ENCODE peak calls at places on chromosomes 12 and 14, in nine cellular contexts. One of them, this sample, is unnamed.

GRCh38 chr14:88522393-88522792 is 32.4 kb downstream of the PTPN21 start:
- DNase-seq in Peyer's patch: no peak
- DNase-seq in A549: no peak
- DNase-seq in left lung: no peak
- DNase-seq in lung: no peak
- DNase-seq in right atrium auricular region: no peak
- DNase-seq in pancreas: no peak
- DNase-seq in cardiac muscle cell: no peak
- DNase-seq in tibial artery: no peak
- DNase-seq in this sample: no peak

GRCh38 chr12:30126944-30127343 is 343.2 kb upstream of the TMTC1 start:
- DNase-seq in cardiac muscle cell: no peak
- DNase-seq in lung: no peak
- DNase-seq in right atrium auricular region: no peak
- DNase-seq in pancreas: no peak
- DNase-seq in Peyer's patch: no peak
- DNase-seq in left lung: no peak
- DNase-seq in tibial artery: no peak
- DNase-seq in A549: no peak
- DNase-seq in this sample: no peak

GRCh38 chr14:69674546-69675245 is 63.3 kb downstream of the SUSD6 start:
- DNase-seq in Peyer's patch: no peak
- DNase-seq in right atrium auricular region: no peak
- DNase-seq in A549: no peak
- DNase-seq in tibial artery: no peak
- DNase-seq in cardiac muscle cell: no peak
- DNase-seq in left lung: no peak
- DNase-seq in lung: no peak
- DNase-seq in pancreas: no peak
- DNase-seq in this sample: no peak

GRCh38 chr14:94485944-94486841 is 10.2 kb upstream of the SERPINA9 start:
- DNase-seq in tibial artery: no peak
- DNase-seq in A549: peak; percentile 63
- DNase-seq in Peyer's patch: no peak
- DNase-seq in left lung: peak; percentile 92
- DNase-seq in pancreas: peak; percentile 88
- DNase-seq in cardiac muscle cell: peak; percentile 70
- DNase-seq in right atrium auricular region: no peak
- DNase-seq in lung: no peak
- DNase-seq in this sample: peak; percentile 39

GRCh38 chr12:130506844-130507243 is 169.2 kb downstream of the PIWIL1 start:
- DNase-seq in pancreas: no peak
- DNase-seq in right atrium auricular region: no peak
- DNase-seq in cardiac muscle cell: no peak
- DNase-seq in left lung: no peak
- DNase-seq in A549: peak; percentile 19
- DNase-seq in lung: no peak
- DNase-seq in Peyer's patch: no peak
- DNase-seq in tibial artery: no peak
- DNase-seq in this sample: no peak

GRCh38 chr14:54348923-54349615 is 47.7 kb upstream of the CDKN3 start:
- DNase-seq in left lung: no peak
- DNase-seq in tibial artery: no peak
- DNase-seq in lung: no peak
- DNase-seq in right atrium auricular region: peak; percentile 74
- DNase-seq in Peyer's patch: no peak
- DNase-seq in A549: no peak
- DNase-seq in cardiac muscle cell: no peak
- DNase-seq in pancreas: no peak
- DNase-seq in this sample: no peak

GRCh38 chr14:40909906-40910305 is 696.8 kb upstream of the LRFN5 start:
- DNase-seq in pancreas: no peak
- DNase-seq in lung: no peak
- DNase-seq in left lung: no peak
- DNase-seq in Peyer's patch: no peak
- DNase-seq in cardiac muscle cell: peak; percentile 13
- DNase-seq in A549: no peak
- DNase-seq in tibial artery: no peak
- DNase-seq in right atrium auricular region: no peak
- DNase-seq in this sample: no peak

GRCh38 chr14:31400031-31400638 is 20.2 kb downstream of the HEATR5A start:
- DNase-seq in right atrium auricular region: no peak
- DNase-seq in cardiac muscle cell: no peak
- DNase-seq in A549: no peak
- DNase-seq in tibial artery: no peak
- DNase-seq in pancreas: no peak
- DNase-seq in lung: no peak
- DNase-seq in Peyer's patch: no peak
- DNase-seq in left lung: no peak
- DNase-seq in this sample: no peak

GRCh38 chr14:63874223-63874622 is 21.4 kb downstream of the SYNE2 start:
- DNase-seq in pancreas: no peak
- DNase-seq in tibial artery: no peak
- DNase-seq in Peyer's patch: no peak
- DNase-seq in cardiac muscle cell: peak; percentile 68
- DNase-seq in lung: no peak
- DNase-seq in left lung: no peak
- DNase-seq in right atrium auricular region: no peak
- DNase-seq in A549: no peak
- DNase-seq in this sample: no peak

GRCh38 chr14:95196268-95196667 is 38.9 kb upstream of the DICER1 start:
- DNase-seq in right atrium auricular region: no peak
- DNase-seq in pancreas: no peak
- DNase-seq in lung: no peak
- DNase-seq in left lung: no peak
- DNase-seq in A549: peak; percentile 14
- DNase-seq in Peyer's patch: no peak
- DNase-seq in cardiac muscle cell: peak; percentile 22
- DNase-seq in tibial artery: no peak
- DNase-seq in this sample: no peak

GRCh38 chr12:119829439-119829838 is 47.7 kb downstream of the CIT start:
- DNase-seq in tibial artery: no peak
- DNase-seq in cardiac muscle cell: no peak
- DNase-seq in pancreas: no peak
- DNase-seq in left lung: no peak
- DNase-seq in A549: no peak
- DNase-seq in right atrium auricular region: no peak
- DNase-seq in Peyer's patch: no peak
- DNase-seq in lung: no peak
- DNase-seq in this sample: no peak

GRCh38 chr12:23536293-23536692 is 413.2 kb downstream of the SOX5 start:
- DNase-seq in right atrium auricular region: no peak
- DNase-seq in pancreas: no peak
- DNase-seq in cardiac muscle cell: no peak
- DNase-seq in lung: no peak
- DNase-seq in Peyer's patch: peak; percentile 84
- DNase-seq in A549: no peak
- DNase-seq in tibial artery: no peak
- DNase-seq in left lung: no peak
- DNase-seq in this sample: no peak

GRCh38 chr12:21662122-21662792 is 4.6 kb upstream of the LDHB start:
- DNase-seq in lung: no peak
- DNase-seq in A549: no peak
- DNase-seq in cardiac muscle cell: no peak
- DNase-seq in tibial artery: no peak
- DNase-seq in left lung: peak; percentile 62
- DNase-seq in pancreas: no peak
- DNase-seq in Peyer's patch: no peak
- DNase-seq in right atrium auricular region: no peak
- DNase-seq in this sample: no peak

GRCh38 chr14:26323781-26324363 is 274.0 kb downstream of the NOVA1 start:
- DNase-seq in left lung: no peak
- DNase-seq in A549: no peak
- DNase-seq in Peyer's patch: no peak
- DNase-seq in tibial artery: no peak
- DNase-seq in right atrium auricular region: no peak
- DNase-seq in cardiac muscle cell: peak; percentile 57
- DNase-seq in lung: no peak
- DNase-seq in pancreas: no peak
- DNase-seq in this sample: no peak

GRCh38 chr12:132754555-132754954 is 7.1 kb downstream of the ANKLE2 start:
- DNase-seq in right atrium auricular region: no peak
- DNase-seq in pancreas: no peak
- DNase-seq in A549: no peak
- DNase-seq in Peyer's patch: no peak
- DNase-seq in tibial artery: no peak
- DNase-seq in left lung: peak; percentile 10
- DNase-seq in lung: no peak
- DNase-seq in cardiac muscle cell: no peak
- DNase-seq in this sample: no peak

GRCh38 chr12:108752387-108752786 is 21.1 kb upstream of the CORO1C start:
- DNase-seq in cardiac muscle cell: no peak
- DNase-seq in Peyer's patch: no peak
- DNase-seq in lung: no peak
- DNase-seq in pancreas: no peak
- DNase-seq in tibial artery: no peak
- DNase-seq in right atrium auricular region: no peak
- DNase-seq in left lung: no peak
- DNase-seq in A549: no peak
- DNase-seq in this sample: no peak

DNA sequence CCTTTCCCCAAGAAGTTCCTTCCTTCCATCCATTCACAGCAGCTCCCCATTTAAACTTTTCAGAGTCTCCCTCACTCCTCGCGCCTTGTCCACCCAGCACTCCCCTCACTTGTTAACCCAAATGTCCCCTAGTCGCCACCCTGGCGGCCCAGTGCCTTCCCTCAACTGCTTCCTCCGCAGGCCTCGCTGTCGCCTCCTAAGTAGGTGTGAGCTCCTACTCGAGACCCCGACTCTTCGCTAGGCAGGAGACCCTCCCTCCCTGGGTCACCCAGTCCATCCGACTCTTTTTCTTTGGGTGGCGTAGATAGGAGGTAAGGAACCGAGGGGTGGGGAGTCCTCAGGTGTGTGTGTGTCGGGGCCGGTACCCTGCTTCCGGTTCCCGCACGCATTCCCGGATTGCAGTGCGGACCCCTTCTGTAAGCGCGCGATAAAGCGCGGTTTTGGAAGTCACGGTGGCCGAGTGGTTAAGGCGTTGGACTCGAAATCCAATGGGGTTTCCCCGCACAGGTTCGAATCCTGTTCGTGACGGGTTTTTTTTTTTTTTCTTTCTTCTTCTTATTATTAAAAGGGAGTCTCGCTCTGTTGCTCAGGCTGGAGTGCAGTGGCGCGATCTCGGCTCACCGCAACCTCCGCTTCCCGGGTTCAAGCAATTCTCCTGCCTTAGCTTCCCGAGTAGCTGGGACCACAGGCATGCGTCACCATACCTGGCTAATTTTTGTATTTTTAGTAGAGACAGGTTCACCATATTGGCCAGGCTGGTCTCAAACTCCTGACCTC is 823 bp upstream of the SMARCC2 start:
- DNase-seq in Peyer's patch: peak; percentile 78
- DNase-seq in pancreas: peak; percentile 94
- DNase-seq in right atrium auricular region: peak; percentile 88
- DNase-seq in tibial artery: peak; percentile 90
- DNase-seq in cardiac muscle cell: peak; percentile 81
- DNase-seq in left lung: peak; percentile 91
- DNase-seq in A549: peak; percentile 71
- DNase-seq in lung: peak; percentile 84
- DNase-seq in this sample: peak; percentile 89
- TF ChIP-seq CTCF in Peyer's patch: no peak
- TF ChIP-seq CTCF in pancreas: no peak
- TF ChIP-seq CTCF in right atrium auricular region: peak; percentile 9
- TF ChIP-seq CTCF in tibial artery: no peak
- TF ChIP-seq CTCF in cardiac muscle cell: no peak
- TF ChIP-seq CTCF in left lung: no peak
- TF ChIP-seq CTCF in A549: no peak
- TF ChIP-seq CTCF in lung: no peak
- TF ChIP-seq CTCF in this sample: no peak

DNA sequence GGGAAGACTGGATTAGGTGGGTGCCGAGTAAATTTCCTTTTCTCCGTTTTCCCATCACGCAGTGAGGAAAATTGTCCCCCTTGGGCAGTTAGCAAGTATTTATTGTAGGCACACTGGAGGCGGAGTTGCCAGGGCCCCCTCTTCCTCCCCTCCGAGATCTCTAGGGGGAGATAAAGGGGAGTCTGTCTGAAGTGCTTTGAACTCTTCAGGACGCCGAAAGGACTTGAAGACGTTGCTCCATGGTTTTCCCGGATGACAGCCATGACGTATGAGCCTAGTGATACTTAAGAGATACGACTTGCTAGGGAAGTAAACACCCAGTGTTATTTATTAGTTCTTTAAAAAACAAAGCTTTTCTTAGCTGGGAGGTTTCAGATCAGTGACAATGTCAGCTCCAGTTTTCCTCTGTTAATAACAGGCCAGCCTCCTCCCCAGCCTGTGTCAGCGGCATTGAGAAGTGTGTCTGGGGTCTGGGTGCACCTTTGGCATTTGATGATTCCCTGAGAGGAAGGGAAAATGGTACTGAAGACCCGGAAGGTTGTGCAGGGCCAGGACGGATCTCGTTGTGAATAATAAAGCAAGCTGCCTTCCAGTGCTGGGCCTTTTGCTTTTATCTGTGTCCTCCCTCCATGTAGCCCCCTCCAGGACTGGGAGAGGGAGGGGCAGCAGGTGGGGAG is 78.7 kb downstream of the TSPAN9 start:
- DNase-seq in right atrium auricular region: no peak
- DNase-seq in cardiac muscle cell: no peak
- DNase-seq in Peyer's patch: no peak
- DNase-seq in left lung: no peak
- DNase-seq in tibial artery: no peak
- DNase-seq in pancreas: no peak
- DNase-seq in lung: no peak
- DNase-seq in A549: no peak
- DNase-seq in this sample: no peak
- H3K4me1 ChIP-seq in right atrium auricular region: peaks cover 63% of the 10 kb centered on the region
- H3K4me1 ChIP-seq in cardiac muscle cell: peaks cover 30% of the 10 kb centered on the region
- H3K4me1 ChIP-seq in Peyer's patch: no peaks in the 10 kb centered on the region
- H3K4me1 ChIP-seq in left lung: peaks cover 7% of the 10 kb centered on the region
- H3K4me1 ChIP-seq in tibial artery: peaks cover 24% of the 10 kb centered on the region
- H3K4me1 ChIP-seq in pancreas: peaks cover 4% of the 10 kb centered on the region
- H3K4me1 ChIP-seq in lung: peaks cover 25% of the 10 kb centered on the region
- H3K4me1 ChIP-seq in A549: no peaks in the 10 kb centered on the region
- H3K4me1 ChIP-seq in this sample: peaks cover 15% of the 10 kb centered on the region

GRCh38 chr14:51554953-51555352 is 96.8 kb upstream of the FRMD6 start:
- DNase-seq in left lung: no peak
- DNase-seq in tibial artery: no peak
- DNase-seq in right atrium auricular region: no peak
- DNase-seq in A549: no peak
- DNase-seq in lung: no peak
- DNase-seq in Peyer's patch: no peak
- DNase-seq in cardiac muscle cell: no peak
- DNase-seq in pancreas: no peak
- DNase-seq in this sample: no peak
- TF ChIP-seq CTCF in left lung: no peak
- TF ChIP-seq CTCF in tibial artery: no peak
- TF ChIP-seq CTCF in right atrium auricular region: no peak
- TF ChIP-seq CTCF in A549: peak; percentile 34
- TF ChIP-seq CTCF in lung: no peak
- TF ChIP-seq CTCF in Peyer's patch: no peak
- TF ChIP-seq CTCF in cardiac muscle cell: no peak
- TF ChIP-seq CTCF in pancreas: no peak
- TF ChIP-seq CTCF in this sample: no peak

DNA sequence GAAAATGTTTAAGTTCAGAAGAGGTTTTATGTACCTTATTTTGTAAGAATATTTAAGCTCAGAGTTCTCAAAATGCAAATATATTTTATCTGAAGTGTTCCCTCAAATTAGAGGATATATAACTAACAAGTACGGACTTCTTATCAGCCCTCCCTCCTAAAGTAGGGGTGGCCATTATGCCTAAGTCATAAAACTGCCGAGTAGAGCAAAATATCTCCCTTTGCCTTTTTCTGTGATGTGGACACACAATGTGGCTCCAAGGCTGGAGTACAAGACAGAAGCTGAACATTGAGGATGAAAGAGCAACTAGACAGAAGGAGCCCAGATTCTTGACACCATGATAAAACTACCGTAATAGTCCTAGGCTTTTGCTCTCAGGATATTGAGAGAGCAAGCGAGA is 120.9 kb downstream of the MED13L start:
- DNase-seq in Peyer's patch: no peak
- DNase-seq in right atrium auricular region: no peak
- DNase-seq in A549: no peak
- DNase-seq in tibial artery: no peak
- DNase-seq in lung: no peak
- DNase-seq in cardiac muscle cell: no peak
- DNase-seq in pancreas: no peak
- DNase-seq in left lung: no peak
- DNase-seq in this sample: no peak
- H3K4me1 ChIP-seq in Peyer's patch: no peaks in the 10 kb centered on the region
- H3K4me1 ChIP-seq in right atrium auricular region: peaks cover 58% of the 10 kb centered on the region
- H3K4me1 ChIP-seq in A549: peaks cover 61% of the 10 kb centered on the region
- H3K4me1 ChIP-seq in tibial artery: peaks cover 41% of the 10 kb centered on the region
- H3K4me1 ChIP-seq in lung: peaks cover 5% of the 10 kb centered on the region
- H3K4me1 ChIP-seq in cardiac muscle cell: peaks cover 66% of the 10 kb centered on the region
- H3K4me1 ChIP-seq in pancreas: peaks cover 6% of the 10 kb centered on the region
- H3K4me1 ChIP-seq in left lung: peaks cover 20% of the 10 kb centered on the region
- H3K4me1 ChIP-seq in this sample: no peaks in the 10 kb centered on the region

This sample was measured in tibial nerve.